ENCODE peak calls at places on chromosomes 11 and 22, in four cellular contexts. U is A549, B is H1, A is HepG2. T is an unnamed sample.
A peak's percentile ranks its signal among the peaks of the same experiment; 100 is the strongest.

GRCh38 chr11:19770277-19770676 is 57.6 kb downstream of the NAV2 start:
- DNase-seq in U (no peak), B (no peak), A (no peak), T (no peak)

GRCh38 chr11:134882671-134883318 is 470.8 kb upstream of the B3GAT1 start:
- DNase-seq in U (no peak), B (no peak), A (no peak), T (no peak)

GRCh38 chr11:45180888-45181594 is 34.6 kb downstream of the PRDM11 start:
- DNase-seq in U (peak; percentile 65), B (no peak), A (no peak), T (no peak)

GRCh38 chr11:2777396-2777795 is 77.6 kb upstream of the KCNQ1OT1 start:
- DNase-seq in U (no peak), B (no peak), A (no peak), T (peak; percentile 8)

GRCh38 chr11:19907008-19907579 is 194.5 kb downstream of the NAV2 start:
- DNase-seq in U (no peak), B (no peak), A (peak; percentile 64), T (no peak)

GRCh38 chr11:130848361-130849214 is 67.7 kb downstream of the SNX19 start:
- DNase-seq in U (no peak), B (no peak), A (no peak), T (no peak)

GRCh38 chr11:75261474-75261847 is 20.9 kb downstream of the TPBGL start:
- DNase-seq in U (no peak), B (no peak), A (no peak), T (no peak)

GRCh38 chr11:81548123-81548522 is 1185.5 kb downstream of the FAM181B start:
- DNase-seq in U (no peak), B (no peak), A (no peak), T (no peak)

GRCh38 chr22:16654882-16655281 is 62.3 kb upstream of the CCT8L2 start:
- DNase-seq in U (no peak), B (no peak), A (no peak), T (no peak)

GRCh38 chr11:36602143-36602542 is 4.1 kb upstream of the RAG2 start:
- DNase-seq in U (no peak), B (no peak), A (no peak), T (no peak)

GRCh38 chr11:61626580-61627380 is 45.9 kb upstream of the SYT7 start:
- DNase-seq in U (no peak), B (no peak), A (peak; percentile 34), T (peak; percentile 82)

GRCh38 chr11:122069946-122070345 is 46.1 kb downstream of the BLID start:
- DNase-seq in U (peak; percentile 33), B (no peak), A (peak; percentile 7), T (peak; percentile 46)

GRCh38 chr22:19765477-19766234 is 5.1 kb downstream of the TBX1 start:
- DNase-seq in U (no peak), B (no peak), A (no peak), T (peak; percentile 48)

GRCh38 chr22:44076825-44077224 is 52.7 kb downstream of the PARVB start:
- DNase-seq in U (no peak), B (no peak), A (no peak), T (no peak)

GRCh38 chr11:14054708-14055107 is 92.2 kb downstream of the SPON1 start:
- DNase-seq in U (no peak), B (no peak), A (no peak), T (no peak)

GRCh38 chr11:12187399-12187798 is 77.0 kb downstream of the MICAL2 start:
- DNase-seq in U (no peak), B (no peak), A (no peak), T (no peak)

GRCh38 chr11:128523616-128524015 is 63.7 kb downstream of the ETS1 start:
- DNase-seq in U (no peak), B (no peak), A (no peak), T (no peak)

DNA sequence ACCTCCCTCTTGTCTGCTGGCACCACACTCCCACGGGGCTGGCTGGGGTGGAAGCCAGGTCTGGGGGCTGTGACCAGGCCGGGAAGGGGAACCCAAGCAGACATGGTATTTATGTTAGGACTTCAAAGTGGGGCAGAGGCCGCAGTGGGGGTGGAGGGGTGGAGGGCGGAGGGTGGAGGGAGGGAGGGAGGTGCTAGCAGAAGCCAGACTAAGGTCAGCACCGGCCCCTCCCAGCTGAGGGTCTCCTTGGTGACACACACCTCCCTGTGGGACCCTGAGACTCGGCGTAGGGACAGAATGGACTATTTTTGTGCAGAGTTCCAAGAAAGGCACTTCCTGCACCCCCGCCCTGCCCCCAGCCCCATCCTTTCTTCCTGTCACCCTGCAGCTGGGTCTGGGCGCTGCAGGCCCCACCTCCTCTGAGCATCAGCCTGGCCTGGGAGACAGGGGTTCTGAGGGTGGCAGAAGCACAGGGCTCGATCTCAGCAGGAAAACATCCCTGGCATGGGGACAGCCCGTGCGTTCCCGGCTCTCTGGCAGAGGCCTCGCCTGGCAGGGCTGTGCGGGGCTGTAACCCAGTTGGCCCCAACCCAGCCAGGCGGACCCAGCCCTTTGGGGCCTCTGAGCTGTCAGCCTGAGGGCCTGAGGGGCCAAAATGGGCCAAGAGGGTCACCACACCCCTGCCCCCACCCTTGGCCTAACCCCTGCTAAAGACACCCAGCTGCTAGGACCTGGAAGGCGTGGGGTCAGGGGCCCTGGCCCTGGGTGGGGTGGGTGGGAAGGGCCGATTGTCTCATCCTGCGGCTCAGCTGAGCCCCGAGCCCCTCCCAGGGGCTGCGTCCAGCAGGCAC is 9.6 kb upstream of the CD248 start:
- DNase-seq in U (no peak), B (no peak), A (no peak), T (no peak)
- TF ChIP-seq JUN in U (no peak), B (no peak), A (no peak), T (no peak)

GRCh38 chr11:117600261-117600783 is 196.7 kb downstream of the DSCAML1 start:
- DNase-seq in U (no peak), B (no peak), A (no peak), T (no peak)
- TF ChIP-seq JUN in U (no peak), B (no peak), A (no peak), T (no peak)

GRCh38 chr11:64878223-64878493 is 263 bp downstream of the EHD1 start:
- DNase-seq in U (no peak), B (no peak), A (no peak), T (no peak)

GRCh38 chr11:64876835-64877341 is 1.5 kb downstream of the EHD1 start:
- DNase-seq in U (no peak), B (no peak), A (peak; percentile 39), T (no peak)

GRCh38 chr11:64878494-64879225 is at the start of gene EHD1:
- DNase-seq in U (peak; percentile 98), B (peak; percentile 94), A (peak; percentile 91), T (peak; percentile 99)

GRCh38 chr11:64876226-64876750 is 2.1 kb downstream of the EHD1 start:
- DNase-seq in U (no peak), B (no peak), A (no peak), T (no peak)

DNA sequence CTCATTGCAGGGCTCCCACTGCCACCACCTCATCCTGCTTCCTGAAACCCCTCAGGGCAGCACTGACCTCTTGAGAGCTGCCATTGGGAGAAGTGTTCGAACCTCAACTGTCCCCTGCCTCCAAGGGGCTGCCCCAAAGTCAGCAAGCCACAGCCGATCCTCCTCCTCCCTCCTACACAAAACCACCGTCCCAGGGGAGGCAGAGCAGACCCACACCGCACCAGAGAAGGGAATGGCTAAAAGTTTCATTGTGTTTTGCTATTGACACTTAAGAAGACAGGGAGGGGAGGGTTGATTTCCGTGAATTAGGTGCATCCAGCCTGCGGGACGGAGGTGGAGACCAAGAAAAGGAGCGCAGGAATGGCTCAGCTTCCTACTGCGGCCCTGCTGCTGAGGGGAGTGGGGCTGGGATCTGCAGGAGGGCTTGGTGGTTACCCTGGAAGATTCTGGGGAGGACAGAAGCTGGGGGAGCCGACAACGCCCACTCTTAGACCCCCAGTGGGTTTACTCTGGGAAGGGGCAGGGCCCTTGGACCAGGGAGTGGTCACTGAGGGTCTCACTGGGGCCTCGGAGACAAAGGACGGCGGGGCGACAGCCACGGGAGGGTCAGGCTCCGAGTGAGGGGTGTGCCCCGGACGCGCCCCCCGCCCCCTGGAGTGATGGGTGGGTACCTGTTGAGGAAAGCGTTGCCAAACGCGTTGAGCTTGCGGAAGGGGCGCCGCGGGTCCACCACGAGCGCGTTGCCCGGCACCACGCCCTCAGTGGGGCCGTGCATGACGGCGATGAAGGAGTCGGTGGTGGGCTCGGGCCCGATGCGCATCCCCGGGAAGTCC is 815 bp downstream of the EHD1 start:
- DNase-seq in U (no peak), B (no peak), A (no peak), T (no peak)
- TF ChIP-seq JUN in U (no peak), B (no peak), A (no peak), T (no peak)

GRCh38 chr11:72985645-72986044 is 156.5 kb downstream of the FCHSD2 start:
- DNase-seq in U (no peak), B (no peak), A (peak; percentile 15), T (no peak)

GRCh38 chr11:72984448-72985077 is 157.6 kb downstream of the FCHSD2 start:
- DNase-seq in U (no peak), B (no peak), A (no peak), T (no peak)

GRCh38 chr11:72988796-72989195 is 153.3 kb downstream of the FCHSD2 start:
- DNase-seq in U (no peak), B (no peak), A (no peak), T (no peak)

DNA sequence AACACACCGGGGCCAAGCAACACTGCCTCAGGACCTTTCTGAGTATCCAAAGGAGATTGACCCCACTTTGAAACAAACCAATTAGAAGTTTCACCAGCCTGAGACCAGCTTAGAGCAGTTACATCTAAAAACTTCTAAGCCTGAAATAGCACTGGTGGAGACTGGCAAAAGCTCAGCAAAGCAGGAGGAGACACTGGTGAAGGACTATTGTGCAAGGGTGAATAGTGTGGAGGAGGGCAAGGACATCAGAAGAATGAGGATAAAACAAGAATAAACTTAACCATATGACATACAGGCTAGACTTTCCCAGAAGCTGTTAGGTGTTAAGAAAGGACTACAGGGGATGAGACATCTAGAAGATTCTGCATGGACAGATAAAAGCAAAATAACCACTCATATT is 152.4 kb downstream of the FCHSD2 start:
- DNase-seq in U (no peak), B (no peak), A (no peak), T (no peak)
- TF ChIP-seq JUN in U (no peak), B (no peak), A (no peak), T (no peak)

GRCh38 chr22:38416621-38417251 is 38.3 kb downstream of the KCNJ4 start:
- DNase-seq in U (no peak), B (no peak), A (no peak), T (peak; percentile 5)
- TF ChIP-seq JUN in U (no peak), B (no peak), A (no peak), T (no peak)

T was measured in WTC11.